ENCODE peak calls at places on chromosomes 13 and 19, in seven cellular contexts. H is heart left ventricle; D is fibroblast of lung; P is HCT116; V is lung; C is upper lobe of right lung; I is effector memory CD4-positive, alpha-beta T cell. A is an unnamed sample. For H3K9me3, the result is how much of the 10 kb centered on the place peaks cover.

GRCh38 chr19:17319473-17320238 is 10.3 kb downstream of the DDA1 start:
- DNase-seq in H (no peak), D (no peak), P (no peak), V (no peak), C (no peak), I (no peak), A (no peak)

GRCh38 chr13:24063281-24063851 is 97.2 kb upstream of the SPATA13 start:
- DNase-seq in H (peak), D (peak), P (no peak), V (no peak), C (no peak), I (no peak), A (peak)

GRCh38 chr19:40689339-40690049 is 957 bp downstream of the NUMBL start:
- DNase-seq in H (peak), D (peak), P (no peak), V (no peak), C (no peak), I (no peak), A (no peak)

GRCh38 chr13:80211573-80211972 is 129.4 kb downstream of the SPRY2 start:
- DNase-seq in H (no peak), D (no peak), P (no peak), V (no peak), C (no peak), I (no peak), A (no peak)

GRCh38 chr19:47790398-47790814 is 11.9 kb downstream of the SELENOW start:
- DNase-seq in H (peak), D (peak), P (peak), V (peak), C (peak), I (peak), A (peak)

GRCh38 chr19:33514885-33515485 is 6.6 kb downstream of the PEPD start:
- DNase-seq in H (peak), D (peak), P (no peak), V (peak), C (no peak), I (no peak), A (peak)

GRCh38 chr19:51607920-51608562 is 22.2 kb downstream of the SIGLEC5 start:
- DNase-seq in H (peak), D (peak), P (peak), V (peak), C (peak), I (no peak), A (peak)

GRCh38 chr19:45276284-45276687 is 25.2 kb downstream of the MARK4 start:
- DNase-seq in H (no peak), D (no peak), P (no peak), V (no peak), C (no peak), I (no peak), A (no peak)

GRCh38 chr19:17385878-17386611 is 8.0 kb downstream of the CCDC194 start:
- DNase-seq in H (peak), D (peak), P (no peak), V (peak), C (peak), I (no peak), A (peak)

GRCh38 chr13:114063545-114064515 is 68.6 kb downstream of the RASA3 start:
- DNase-seq in H (peak), D (peak), P (no peak), V (peak), C (peak), I (no peak), A (peak)

GRCh38 chr13:43200736-43201135 is 177.3 kb downstream of the DNAJC15 start:
- DNase-seq in H (no peak), D (peak), P (no peak), V (no peak), C (no peak), I (no peak), A (no peak)

GRCh38 chr13:36552334-36552733 is 120.0 kb downstream of the CCNA1 start:
- DNase-seq in H (no peak), D (no peak), P (no peak), V (no peak), C (no peak), I (no peak), A (no peak)

GRCh38 chr13:86567119-86567518 is 767.9 kb upstream of the SLITRK6 start:
- DNase-seq in H (no peak), D (no peak), P (no peak), V (no peak), C (no peak), I (no peak), A (no peak)

GRCh38 chr19:4229179-4229931 is at the start of gene EBI3:
- DNase-seq in H (peak), D (peak), P (no peak), V (no peak), C (no peak), I (no peak), A (peak)

GRCh38 chr19:4038661-4039096 is 28.0 kb downstream of the ZBTB7A start:
- DNase-seq in H (no peak), D (no peak), P (no peak), V (no peak), C (no peak), I (no peak), A (no peak)

GRCh38 chr13:39483326-39483725 is 119.7 kb downstream of the LHFPL6 start:
- DNase-seq in H (no peak), D (no peak), P (no peak), V (no peak), C (no peak), I (no peak), A (no peak)

GRCh38 chr13:45142440-45143345 is 22.4 kb downstream of the GTF2F2 start:
- DNase-seq in H (no peak), D (peak), P (peak), V (no peak), C (no peak), I (no peak), A (no peak)

GRCh38 chr13:90721937-90722336 is 625.5 kb upstream of the MIR17HG start:
- DNase-seq in H (no peak), D (no peak), P (no peak), V (no peak), C (no peak), I (no peak), A (no peak)

GRCh38 chr13:46184277-46184699 is 2.3 kb upstream of the LCP1 start:
- DNase-seq in H (peak), D (no peak), P (peak), V (no peak), C (no peak), I (peak), A (peak)

GRCh38 chr13:80131204-80131603 is 209.7 kb downstream of the SPRY2 start:
- DNase-seq in H (peak), D (peak), P (no peak), V (peak), C (peak), I (no peak), A (peak)

GRCh38 chr19:53136432-53136831 is 3.7 kb upstream of the ZNF415 start:
- DNase-seq in H (no peak), D (no peak), P (no peak), V (no peak), C (no peak), I (no peak), A (no peak)
- H3K9me3 ChIP-seq in H (under half), D (under half), P (under half), V (under half), C (under half), I (half or more), A (under half)

DNA sequence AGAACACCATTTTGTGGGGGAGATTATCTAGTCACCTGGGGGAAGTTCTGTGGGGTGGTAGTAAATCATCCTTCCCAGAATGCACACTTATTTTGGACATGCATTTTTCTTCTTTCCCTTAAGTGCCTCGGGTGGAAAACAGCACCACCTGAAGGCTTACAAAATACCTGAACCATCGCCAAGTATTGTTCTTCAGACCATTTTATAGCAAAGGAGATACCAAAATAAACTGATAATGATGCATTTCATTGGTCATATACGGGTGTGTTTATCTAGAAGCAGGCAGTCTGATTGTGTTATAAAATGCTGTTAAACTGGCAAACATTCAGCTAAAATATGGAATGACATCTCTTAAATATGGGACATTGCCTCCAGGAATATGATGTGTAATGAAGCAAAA is 1034.7 kb downstream of the SLITRK1 start:
- DNase-seq in H (no peak), D (no peak), P (no peak), V (no peak), C (no peak), I (no peak), A (no peak)
- H3K9me3 ChIP-seq in H (under half), D (under half), P (under half), V (under half), C (under half), I (under half), A (under half)

GRCh38 chr19:12112701-12113100 is 27.4 kb downstream of the ZNF20 start:
- DNase-seq in H (no peak), D (no peak), P (no peak), V (no peak), C (no peak), I (no peak), A (no peak)
- H3K9me3 ChIP-seq in H (under half), D (under half), P (under half), V (under half), C (under half), I (under half), A (under half)

DNA sequence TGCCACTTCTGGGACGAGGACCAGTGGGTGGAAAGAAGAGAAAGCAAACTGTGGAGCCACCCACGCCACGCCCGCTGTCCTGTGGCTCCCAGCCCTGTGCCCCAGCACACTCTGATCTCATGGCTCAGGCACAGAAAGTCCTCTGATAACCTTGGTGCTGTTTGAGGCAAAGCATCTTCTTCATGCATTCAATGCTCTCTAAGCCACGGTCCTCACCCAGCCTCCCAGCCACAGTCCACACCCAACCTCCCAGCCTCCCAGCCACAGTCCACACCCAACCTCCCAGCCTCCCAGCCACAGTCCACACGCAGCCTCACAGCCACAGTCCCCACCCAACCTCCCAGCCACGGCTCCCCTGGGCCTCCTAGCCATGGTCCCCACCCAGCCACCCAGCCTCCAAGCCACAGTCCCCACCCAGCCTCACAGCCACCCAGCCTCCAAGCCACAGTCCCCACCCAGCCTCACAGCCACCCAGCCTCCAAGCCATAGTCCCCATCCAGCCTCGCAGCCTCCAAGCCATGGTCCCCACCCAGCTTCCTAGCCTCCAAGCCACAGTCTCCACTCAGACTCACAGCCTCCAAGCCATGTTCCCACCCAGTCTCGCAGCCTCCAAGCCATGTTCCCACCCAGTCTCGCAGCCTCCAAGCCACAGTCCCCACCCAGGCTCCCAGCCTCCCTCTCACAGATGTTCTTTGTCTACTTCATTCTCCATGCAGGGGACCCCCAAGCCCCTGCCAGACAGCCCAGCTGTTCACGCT is 74.9 kb downstream of the SOX1 start:
- DNase-seq in H (no peak), D (no peak), P (no peak), V (no peak), C (peak), I (no peak), A (no peak)
- H3K9me3 ChIP-seq in H (under half), D (under half), P (under half), V (under half), C (under half), I (under half), A (under half)

DNA sequence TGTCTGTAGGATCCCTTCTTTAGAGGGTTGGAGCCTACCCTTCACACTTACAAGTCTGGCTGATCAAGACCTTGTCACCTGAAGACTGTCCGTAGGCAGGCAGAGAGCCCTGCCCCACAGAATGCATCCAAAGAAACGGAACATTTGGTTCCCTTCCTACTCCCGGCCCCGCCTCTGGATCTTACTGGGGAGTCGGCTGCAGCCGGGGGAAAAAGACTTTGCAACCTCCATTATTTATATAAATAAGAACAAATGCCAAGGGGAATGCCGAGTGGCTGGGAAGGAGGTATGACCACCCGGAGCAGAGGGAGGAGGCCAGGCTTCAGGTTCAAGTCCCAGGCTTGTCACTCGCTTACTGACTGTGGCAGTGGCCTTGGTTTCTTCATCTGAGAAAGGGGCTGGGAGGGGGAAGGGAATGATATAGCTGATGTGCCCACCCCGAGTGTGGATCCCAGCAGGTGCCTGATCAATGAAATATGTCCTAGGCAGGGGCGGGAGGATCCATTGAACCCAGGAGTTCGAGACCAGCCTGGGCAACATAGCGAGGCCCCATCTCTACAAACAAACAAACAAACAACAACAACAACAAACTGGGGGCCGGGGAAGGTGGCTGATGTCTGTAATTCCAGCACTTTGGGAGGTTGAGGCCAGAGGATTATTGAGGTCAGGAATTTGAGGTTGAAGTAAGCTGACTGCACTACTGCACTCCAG is 48.7 kb downstream of the RFX2 start:
- DNase-seq in H (no peak), D (no peak), P (no peak), V (peak), C (no peak), I (no peak), A (no peak)
- H3K9me3 ChIP-seq in H (under half), D (under half), P (under half), V (under half), C (under half), I (under half), A (under half)

A was measured in adrenal gland.